ENCODE peak calls at places on chromosomes 12 and 14, in six cellular contexts. M, F, T, B, I and U are unnamed samples.

GRCh38 chr12:116265361-116266128 is 11.9 kb downstream of the MED13L start:
- DNase-seq in I (no peak), F (no peak), M (no peak), T (no peak), B (no peak), U (no peak)

GRCh38 chr14:64762044-64763034 is 58.1 kb downstream of the PLEKHG3 start:
- DNase-seq in B (peak), F (no peak), I (peak), M (peak), T (no peak), U (peak)

GRCh38 chr12:25590021-25590721 is 37.1 kb upstream of the LMNTD1 start:
- DNase-seq in T (no peak), I (no peak), F (no peak), M (no peak), B (no peak), U (no peak)

GRCh38 chr12:120739821-120740613 is 14.4 kb downstream of the ACADS start:
- DNase-seq in I (no peak), F (no peak), M (no peak), B (no peak), T (no peak), U (no peak)

GRCh38 chr14:64137657-64138290 is 156.4 kb downstream of the ESR2 start:
- DNase-seq in B (no peak), M (no peak), I (peak), T (peak), F (no peak), U (no peak)

GRCh38 chr12:108607981-108608600 is 10.2 kb upstream of the TMEM119 start:
- DNase-seq in B (no peak), I (no peak), F (no peak), T (no peak), M (no peak), U (no peak)

GRCh38 chr14:73795466-73795865 is 56.2 kb upstream of the PTGR2 start:
- DNase-seq in F (no peak), I (no peak), T (no peak), M (no peak), B (no peak), U (no peak)

GRCh38 chr14:59890676-59891075 is 20.1 kb upstream of the RTN1 start:
- DNase-seq in I (no peak), M (no peak), F (no peak), B (no peak), T (no peak), U (no peak)

GRCh38 chr14:94548999-94549985 is 11.9 kb upstream of the SERPINA4 start:
- DNase-seq in B (peak), F (peak), T (peak), M (peak), I (peak), U (peak)

GRCh38 chr12:119446459-119446858 is 111.9 kb downstream of the CCDC60 start:
- DNase-seq in F (no peak), T (no peak), B (no peak), M (no peak), I (no peak), U (no peak)

GRCh38 chr14:75196468-75196867 is 20.1 kb upstream of the TMED10 start:
- DNase-seq in I (peak), T (no peak), B (peak), M (no peak), F (no peak), U (no peak)

GRCh38 chr12:131120831-131121271 is 167.1 kb downstream of the ADGRD1 start:
- DNase-seq in F (no peak), T (peak), I (no peak), M (no peak), B (no peak), U (no peak)

GRCh38 chr12:65540140-65540539 is 261.7 kb downstream of the MSRB3 start:
- DNase-seq in B (no peak), M (no peak), I (no peak), T (no peak), F (no peak), U (no peak)

GRCh38 chr14:99648385-99648784 is 3.5 kb downstream of the HHIPL1 start:
- DNase-seq in T (no peak), I (no peak), B (no peak), M (no peak), F (no peak), U (no peak)
- TF ChIP-seq JUN in T (no peak), I (no peak), B (no peak), M (no peak), F (no peak), U (no peak)

GRCh38 chr12:28500373-28501024 is 310.2 kb downstream of the CCDC91 start:
- DNase-seq in B (no peak), F (no peak), T (no peak), M (no peak), I (no peak), U (no peak)
- TF ChIP-seq JUN in B (no peak), F (no peak), T (no peak), M (no peak), I (no peak), U (no peak)

GRCh38 chr12:31641509-31642090 is 17.9 kb upstream of the ETFBKMT start:
- DNase-seq in B (peak), T (no peak), I (no peak), M (no peak), F (no peak), U (no peak)

GRCh38 chr12:31647106-31647505 is 12.4 kb upstream of the ETFBKMT start:
- DNase-seq in T (no peak), I (no peak), F (no peak), M (no peak), B (no peak), U (no peak)

GRCh38 chr12:31645944-31646343 is 13.5 kb upstream of the ETFBKMT start:
- DNase-seq in T (no peak), M (no peak), F (no peak), I (no peak), B (no peak), U (no peak)

GRCh38 chr12:31644536-31644935 is 15.0 kb upstream of the ETFBKMT start:
- DNase-seq in F (no peak), B (no peak), M (no peak), T (no peak), I (no peak), U (no peak)
- TF ChIP-seq JUN in F (no peak), B (no peak), M (no peak), T (no peak), I (no peak), U (no peak)

DNA sequence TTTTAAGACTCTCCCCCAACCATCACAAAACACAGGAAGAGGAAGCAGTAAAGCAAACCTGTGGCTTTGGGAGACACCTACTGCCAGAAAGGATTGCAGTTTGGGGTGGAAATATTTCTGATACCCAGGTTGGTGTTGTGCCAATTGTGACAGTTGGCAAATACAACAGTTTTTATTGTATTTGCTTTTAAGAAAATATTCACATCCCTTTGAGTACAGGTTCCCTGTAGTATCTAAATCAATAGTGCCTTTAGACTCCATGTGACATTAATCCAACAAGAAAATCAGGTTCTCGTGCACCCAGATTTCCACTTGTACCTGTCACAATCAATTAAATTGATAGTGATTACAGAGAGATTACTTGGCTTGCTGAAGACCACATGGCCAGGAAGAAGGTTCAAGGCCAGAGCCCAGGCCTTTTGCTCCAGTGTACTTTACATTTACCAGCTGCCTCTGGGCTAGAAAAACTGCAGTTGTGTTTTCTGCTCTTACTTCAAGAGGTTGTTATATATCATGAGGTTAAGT is 361.2 kb downstream of the ATP23 start:
- DNase-seq in T (no peak), I (peak), F (no peak), M (no peak), B (no peak), U (no peak)
- TF ChIP-seq JUN in T (no peak), I (no peak), F (no peak), M (no peak), B (no peak), U (no peak)

GRCh38 chr12:52141306-52141705 is 50.5 kb downstream of the KRT80 start:
- DNase-seq in T (no peak), I (no peak), F (no peak), B (no peak), M (no peak), U (peak)

GRCh38 chr12:52139147-52139546 is 52.7 kb downstream of the KRT80 start:
- DNase-seq in F (no peak), T (no peak), I (no peak), M (no peak), B (no peak), U (no peak)

GRCh38 chr12:52137746-52138145 is 54.1 kb downstream of the KRT80 start:
- DNase-seq in T (no peak), F (no peak), B (no peak), I (no peak), M (no peak), U (no peak)

GRCh38 chr12:52141875-52142274 is 49.9 kb downstream of the KRT80 start:
- DNase-seq in I (no peak), T (no peak), F (no peak), M (no peak), B (no peak), U (no peak)

GRCh38 chr12:52139579-52140062 is 52.2 kb downstream of the KRT80 start:
- DNase-seq in I (no peak), F (no peak), T (peak), B (no peak), M (peak), U (peak)
- TF ChIP-seq JUN in I (no peak), F (no peak), T (no peak), B (no peak), M (no peak), U (no peak)

DNA sequence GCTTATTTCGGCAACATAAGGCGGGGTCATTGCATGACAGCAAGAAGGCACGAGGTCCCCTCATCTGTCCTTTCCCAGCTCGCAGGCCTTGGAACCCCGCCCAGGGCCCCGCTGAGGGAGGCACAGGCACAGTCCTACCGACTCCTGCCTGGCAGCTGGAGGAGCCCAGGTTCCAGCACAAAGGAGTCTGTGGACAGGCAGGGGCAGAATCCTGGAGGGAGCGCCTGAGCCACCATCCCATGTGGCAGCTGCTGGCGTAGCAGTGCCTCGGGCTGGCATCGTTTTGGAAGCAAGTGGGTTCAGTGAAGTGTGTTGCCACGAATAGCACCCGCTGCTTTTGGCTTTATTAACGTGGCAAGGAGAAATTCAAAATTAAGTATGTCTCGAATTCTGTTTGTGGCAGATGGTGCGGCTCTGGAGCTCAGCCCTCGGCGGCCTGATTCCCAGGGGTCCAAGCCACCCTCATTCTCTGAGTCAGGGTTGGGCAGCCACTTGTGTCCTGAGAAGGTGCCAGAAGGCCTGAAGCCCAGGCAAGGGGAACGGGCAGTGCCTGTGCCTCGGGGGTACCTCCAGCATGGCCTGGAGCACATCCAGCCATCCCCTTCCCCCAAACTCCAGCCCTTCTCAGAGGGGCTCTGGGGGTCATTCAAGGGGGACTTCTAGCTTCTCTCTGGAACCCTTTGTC is 35.9 kb downstream of the SLC8B1 start:
- DNase-seq in B (no peak), M (no peak), T (no peak), I (no peak), F (no peak), U (no peak)
- TF ChIP-seq JUN in B (no peak), M (no peak), T (no peak), I (no peak), F (no peak), U (no peak)